ENCODE peak calls at places on chromosomes 3 and 15, in six cellular contexts. Q, E, P, I, T and Z are unnamed samples.
A peak's percentile ranks its signal among the peaks of the same experiment; 100 is the strongest.

GRCh38 chr3:62874398-62875102 is 666 bp downstream of the CADPS start:
- DNase-seq in P (no peak), I (no peak), Q (no peak), T (no peak), E (no peak), Z (peak; percentile 18)

GRCh38 chr3:17336291-17336690 is 406.1 kb downstream of the TBC1D5 start:
- DNase-seq in I (no peak), T (no peak), P (no peak), E (no peak), Q (no peak), Z (no peak)

GRCh38 chr15:80010131-80010673 is 39.2 kb upstream of the BCL2A1 start:
- DNase-seq in E (no peak), Q (no peak), T (peak; percentile 75), P (peak; percentile 54), I (peak; percentile 59), Z (no peak)

GRCh38 chr3:117998071-117998470 is 1036.6 kb downstream of the IGSF11 start:
- DNase-seq in I (no peak), Q (no peak), T (peak; percentile 15), E (no peak), P (no peak), Z (peak; percentile 54)

GRCh38 chr15:98713585-98714001 is 65.3 kb downstream of the IGF1R start:
- DNase-seq in P (peak; percentile 30), E (no peak), Q (no peak), T (no peak), I (no peak), Z (peak; percentile 79)

GRCh38 chr15:25832158-25832557 is 31.0 kb downstream of the ATP10A start:
- DNase-seq in P (no peak), Q (no peak), I (no peak), T (no peak), E (no peak), Z (no peak)

GRCh38 chr15:57290192-57290591 is 86.1 kb upstream of the CGNL1 start:
- DNase-seq in P (no peak), I (no peak), T (no peak), Q (no peak), E (no peak), Z (no peak)

GRCh38 chr3:186207515-186207914 is 98.6 kb upstream of the ETV5 start:
- DNase-seq in I (no peak), P (no peak), E (no peak), Q (no peak), T (peak; percentile 29), Z (no peak)

GRCh38 chr15:66172339-66172980 is 81.1 kb downstream of the MEGF11 start:
- DNase-seq in E (no peak), T (no peak), I (no peak), Q (no peak), P (no peak), Z (no peak)

GRCh38 chr3:191329654-191330308 is 545 bp downstream of the UTS2B start:
- DNase-seq in E (no peak), P (peak; percentile 48), T (peak; percentile 84), I (peak; percentile 49), Q (peak; percentile 45), Z (peak; percentile 56)

GRCh38 chr3:69082805-69083204 is 1.9 kb upstream of the ARL6IP5 start:
- DNase-seq in E (peak; percentile 86), P (peak; percentile 84), T (peak; percentile 61), Q (peak; percentile 64), I (no peak), Z (peak; percentile 17)

GRCh38 chr3:171982829-171983228 is 56.5 kb upstream of the FNDC3B start:
- DNase-seq in I (no peak), T (peak; percentile 86), P (no peak), E (peak; percentile 38), Q (no peak), Z (peak; percentile 38)

GRCh38 chr15:59366368-59367021 is 6.2 kb downstream of the MYO1E start:
- DNase-seq in P (no peak), T (no peak), Q (no peak), E (no peak), I (no peak), Z (no peak)

GRCh38 chr15:71060983-71061382 is 54.3 kb upstream of the THSD4 start:
- DNase-seq in P (no peak), I (no peak), Q (no peak), T (peak; percentile 66), E (peak; percentile 39), Z (no peak)

GRCh38 chr15:74129411-74130088 is 836 bp upstream of the ISLR2 start:
- DNase-seq in E (no peak), I (no peak), Q (no peak), P (no peak), T (no peak), Z (peak; percentile 13)

GRCh38 chr3:108053025-108053424 is 37.8 kb downstream of the CD47 start:
- DNase-seq in I (no peak), E (no peak), Q (no peak), P (peak; percentile 80), T (no peak), Z (no peak)

GRCh38 chr3:134034005-134034785 is 4.5 kb upstream of the SLCO2A1 start:
- DNase-seq in P (no peak), E (no peak), I (no peak), T (peak; percentile 66), Q (no peak), Z (peak; percentile 61)

GRCh38 chr3:4821975-4822374 is 157.3 kb upstream of the BHLHE40 start:
- DNase-seq in Q (no peak), E (no peak), P (peak; percentile 56), I (no peak), T (no peak), Z (no peak)

GRCh38 chr3:111027868-111028267 is 43.7 kb upstream of the NECTIN3 start:
- DNase-seq in Q (no peak), P (no peak), I (no peak), E (no peak), T (no peak), Z (no peak)

GRCh38 chr3:150699068-150699635 is 4.6 kb downstream of the ERICH6 start:
- DNase-seq in I (no peak), P (no peak), T (peak; percentile 71), E (no peak), Q (no peak), Z (peak; percentile 68)

GRCh38 chr15:101620645-101621044 is 31.5 kb downstream of the TM2D3 start:
- DNase-seq in Q (no peak), T (no peak), P (no peak), E (no peak), I (no peak), Z (no peak)

GRCh38 chr15:77859491-77860060 is 217.9 kb downstream of the TBC1D2B start:
- DNase-seq in I (no peak), P (no peak), T (no peak), Q (no peak), E (no peak), Z (no peak)

GRCh38 chr3:156291269-156292123 is 171.1 kb downstream of the KCNAB1 start:
- DNase-seq in P (peak; percentile 33), T (peak; percentile 3), Q (peak; percentile 29), E (no peak), I (peak; percentile 47), Z (peak; percentile 26)

GRCh38 chr3:116517308-116517707 is 72.0 kb upstream of the LSAMP start:
- DNase-seq in I (no peak), Q (no peak), E (no peak), T (peak; percentile 1), P (no peak), Z (no peak)

GRCh38 chr3:140942221-140943104 is 827 bp downstream of the SLC25A36 start:
- DNase-seq in T (peak; percentile 76), E (peak; percentile 60), Q (no peak), P (peak; percentile 61), I (peak; percentile 48), Z (peak; percentile 75)

GRCh38 chr3:150912501-150912900 is 7.3 kb upstream of the MINDY4B start:
- DNase-seq in I (no peak), E (no peak), P (no peak), T (no peak), Q (no peak), Z (no peak)

GRCh38 chr3:47716656-47717055 is 65.0 kb downstream of the SMARCC1 start:
- DNase-seq in Q (no peak), P (no peak), I (no peak), E (no peak), T (no peak), Z (no peak)

GRCh38 chr3:46061108-46061507 is 33.8 kb upstream of the XCR1 start:
- DNase-seq in I (no peak), Q (no peak), E (no peak), T (no peak), P (no peak), Z (no peak)

GRCh38 chr3:195140816-195141793 is 129.9 kb downstream of the XXYLT1 start:
- DNase-seq in I (no peak), P (no peak), Q (no peak), T (no peak), E (no peak), Z (no peak)

GRCh38 chr3:190306513-190307163 is 15.6 kb downstream of the CLDN1 start:
- DNase-seq in P (no peak), I (peak; percentile 15), T (no peak), E (no peak), Q (no peak), Z (peak; percentile 17)

GRCh38 chr3:177905895-177906511 is 630.2 kb upstream of the KCNMB2 start:
- DNase-seq in I (no peak), Q (no peak), E (peak; percentile 84), P (no peak), T (peak; percentile 96), Z (peak; percentile 86)